ENCODE peak calls at places on chromosomes 3 and 15, in five cellular contexts. One of them, this sample, is unnamed.

GRCh38 chr15:81869161-81869928 is 176.5 kb downstream of the MEX3B start:
- DNase-seq in EL: no peak
- DNase-seq in activated T-cell treated with anti-CD3 and anti-CD28 coated beads, Interleukin-2, amount 50 U/mL, for 4 hours: no peak
- DNase-seq in AML-193: no peak
- DNase-seq in progenitor cell of endocrine pancreas: no peak
- DNase-seq in this sample: no peak

GRCh38 chr3:46778101-46778500 is 60.4 kb upstream of the PRSS50 start:
- DNase-seq in progenitor cell of endocrine pancreas: no peak
- DNase-seq in AML-193: peak
- DNase-seq in activated T-cell treated with anti-CD3 and anti-CD28 coated beads, Interleukin-2, amount 50 U/mL, for 4 hours: no peak
- DNase-seq in EL: no peak
- DNase-seq in this sample: no peak

GRCh38 chr3:56238299-56238698 is 230.0 kb downstream of the ERC2 start:
- DNase-seq in progenitor cell of endocrine pancreas: no peak
- DNase-seq in EL: no peak
- DNase-seq in activated T-cell treated with anti-CD3 and anti-CD28 coated beads, Interleukin-2, amount 50 U/mL, for 4 hours: no peak
- DNase-seq in AML-193: no peak
- DNase-seq in this sample: no peak

GRCh38 chr15:40787344-40787841 is 17.6 kb downstream of the C15orf62 start:
- DNase-seq in AML-193: peak
- DNase-seq in activated T-cell treated with anti-CD3 and anti-CD28 coated beads, Interleukin-2, amount 50 U/mL, for 4 hours: peak
- DNase-seq in progenitor cell of endocrine pancreas: no peak
- DNase-seq in EL: peak
- DNase-seq in this sample: no peak

GRCh38 chr15:62941719-62942118 is 100.8 kb upstream of the TPM1 start:
- DNase-seq in AML-193: no peak
- DNase-seq in activated T-cell treated with anti-CD3 and anti-CD28 coated beads, Interleukin-2, amount 50 U/mL, for 4 hours: no peak
- DNase-seq in progenitor cell of endocrine pancreas: no peak
- DNase-seq in EL: peak
- DNase-seq in this sample: no peak

GRCh38 chr3:47856669-47857068 is 53.7 kb downstream of the DHX30 start:
- DNase-seq in activated T-cell treated with anti-CD3 and anti-CD28 coated beads, Interleukin-2, amount 50 U/mL, for 4 hours: no peak
- DNase-seq in EL: no peak
- DNase-seq in progenitor cell of endocrine pancreas: no peak
- DNase-seq in AML-193: no peak
- DNase-seq in this sample: peak

GRCh38 chr15:69459063-69459462 is 6.4 kb downstream of the RPLP1 start:
- DNase-seq in EL: no peak
- DNase-seq in activated T-cell treated with anti-CD3 and anti-CD28 coated beads, Interleukin-2, amount 50 U/mL, for 4 hours: no peak
- DNase-seq in AML-193: no peak
- DNase-seq in progenitor cell of endocrine pancreas: no peak
- DNase-seq in this sample: no peak

GRCh38 chr3:11706604-11707003 is 62.9 kb upstream of the VGLL4 start:
- DNase-seq in AML-193: no peak
- DNase-seq in EL: no peak
- DNase-seq in activated T-cell treated with anti-CD3 and anti-CD28 coated beads, Interleukin-2, amount 50 U/mL, for 4 hours: no peak
- DNase-seq in progenitor cell of endocrine pancreas: no peak
- DNase-seq in this sample: no peak

GRCh38 chr3:11168881-11169805 is 14.8 kb downstream of the HRH1 start:
- DNase-seq in AML-193: no peak
- DNase-seq in activated T-cell treated with anti-CD3 and anti-CD28 coated beads, Interleukin-2, amount 50 U/mL, for 4 hours: no peak
- DNase-seq in progenitor cell of endocrine pancreas: no peak
- DNase-seq in EL: peak
- DNase-seq in this sample: no peak

GRCh38 chr3:125351814-125352456 is 23.2 kb downstream of the ZNF148 start:
- DNase-seq in progenitor cell of endocrine pancreas: no peak
- DNase-seq in EL: peak
- DNase-seq in activated T-cell treated with anti-CD3 and anti-CD28 coated beads, Interleukin-2, amount 50 U/mL, for 4 hours: no peak
- DNase-seq in AML-193: no peak
- DNase-seq in this sample: no peak

GRCh38 chr3:165185707-165186327 is 10.4 kb downstream of the SLITRK3 start:
- DNase-seq in AML-193: peak
- DNase-seq in progenitor cell of endocrine pancreas: peak
- DNase-seq in EL: peak
- DNase-seq in activated T-cell treated with anti-CD3 and anti-CD28 coated beads, Interleukin-2, amount 50 U/mL, for 4 hours: no peak
- DNase-seq in this sample: no peak

GRCh38 chr3:122982202-122983185 is 45.1 kb downstream of the SEMA5B start:
- DNase-seq in activated T-cell treated with anti-CD3 and anti-CD28 coated beads, Interleukin-2, amount 50 U/mL, for 4 hours: no peak
- DNase-seq in progenitor cell of endocrine pancreas: no peak
- DNase-seq in EL: no peak
- DNase-seq in AML-193: no peak
- DNase-seq in this sample: peak

GRCh38 chr3:99167016-99167415 is 265.5 kb upstream of the DCBLD2 start:
- DNase-seq in activated T-cell treated with anti-CD3 and anti-CD28 coated beads, Interleukin-2, amount 50 U/mL, for 4 hours: no peak
- DNase-seq in progenitor cell of endocrine pancreas: no peak
- DNase-seq in AML-193: no peak
- DNase-seq in EL: no peak
- DNase-seq in this sample: no peak

GRCh38 chr3:82940124-82940523 is 1178.7 kb upstream of the GBE1 start:
- DNase-seq in activated T-cell treated with anti-CD3 and anti-CD28 coated beads, Interleukin-2, amount 50 U/mL, for 4 hours: peak
- DNase-seq in EL: no peak
- DNase-seq in AML-193: no peak
- DNase-seq in progenitor cell of endocrine pancreas: no peak
- DNase-seq in this sample: no peak

GRCh38 chr3:30180305-30181275 is 425.8 kb upstream of the TGFBR2 start:
- DNase-seq in AML-193: peak
- DNase-seq in EL: no peak
- DNase-seq in activated T-cell treated with anti-CD3 and anti-CD28 coated beads, Interleukin-2, amount 50 U/mL, for 4 hours: no peak
- DNase-seq in progenitor cell of endocrine pancreas: no peak
- DNase-seq in this sample: no peak